ENCODE peak calls at places on chromosomes 5 and 9, in seven cellular contexts. One of them, this sample, is unnamed.

GRCh38 chr9:13144176-13144820 is 135.2 kb downstream of the MPDZ start:
- DNase-seq in NCI-H1436 treated with DMSO at 0.1 percent for 48 hours: no peak
- DNase-seq in NCI-H460: no peak
- DNase-seq in pancreas: no peak
- DNase-seq in posterior cingulate gyrus: no peak
- DNase-seq in coronary artery: no peak
- DNase-seq in astrocyte of the cerebellum: no peak
- DNase-seq in this sample: no peak

GRCh38 chr9:83620841-83621636 is 1.9 kb upstream of the IDNK start:
- DNase-seq in NCI-H1436 treated with DMSO at 0.1 percent for 48 hours: no peak
- DNase-seq in NCI-H460: peak
- DNase-seq in pancreas: no peak
- DNase-seq in posterior cingulate gyrus: no peak
- DNase-seq in coronary artery: no peak
- DNase-seq in astrocyte of the cerebellum: peak
- DNase-seq in this sample: peak

GRCh38 chr5:38434981-38435710 is 121.3 kb downstream of the LIFR start:
- DNase-seq in NCI-H1436 treated with DMSO at 0.1 percent for 48 hours: no peak
- DNase-seq in NCI-H460: no peak
- DNase-seq in pancreas: no peak
- DNase-seq in posterior cingulate gyrus: no peak
- DNase-seq in coronary artery: no peak
- DNase-seq in astrocyte of the cerebellum: no peak
- DNase-seq in this sample: no peak

GRCh38 chr5:1510151-1510561 is 13.6 kb downstream of the LPCAT1 start:
- DNase-seq in NCI-H1436 treated with DMSO at 0.1 percent for 48 hours: no peak
- DNase-seq in NCI-H460: no peak
- DNase-seq in pancreas: peak
- DNase-seq in posterior cingulate gyrus: peak
- DNase-seq in coronary artery: no peak
- DNase-seq in astrocyte of the cerebellum: no peak
- DNase-seq in this sample: peak

GRCh38 chr5:103271570-103272289 is 13.2 kb downstream of the MACIR start:
- DNase-seq in NCI-H1436 treated with DMSO at 0.1 percent for 48 hours: no peak
- DNase-seq in NCI-H460: no peak
- DNase-seq in pancreas: no peak
- DNase-seq in posterior cingulate gyrus: no peak
- DNase-seq in coronary artery: no peak
- DNase-seq in astrocyte of the cerebellum: no peak
- DNase-seq in this sample: no peak

GRCh38 chr5:113776832-113777525 is 263.5 kb downstream of the YTHDC2 start:
- DNase-seq in NCI-H1436 treated with DMSO at 0.1 percent for 48 hours: no peak
- DNase-seq in NCI-H460: peak
- DNase-seq in pancreas: no peak
- DNase-seq in posterior cingulate gyrus: no peak
- DNase-seq in coronary artery: no peak
- DNase-seq in astrocyte of the cerebellum: peak
- DNase-seq in this sample: no peak

GRCh38 chr9:132037470-132037869 is 42.2 kb downstream of the MED27 start:
- DNase-seq in NCI-H1436 treated with DMSO at 0.1 percent for 48 hours: no peak
- DNase-seq in NCI-H460: no peak
- DNase-seq in pancreas: no peak
- DNase-seq in posterior cingulate gyrus: no peak
- DNase-seq in coronary artery: no peak
- DNase-seq in astrocyte of the cerebellum: no peak
- DNase-seq in this sample: no peak

GRCh38 chr5:107466233-107466769 is 204.4 kb downstream of the EFNA5 start:
- DNase-seq in NCI-H1436 treated with DMSO at 0.1 percent for 48 hours: no peak
- DNase-seq in NCI-H460: peak
- DNase-seq in pancreas: no peak
- DNase-seq in posterior cingulate gyrus: peak
- DNase-seq in coronary artery: no peak
- DNase-seq in astrocyte of the cerebellum: peak
- DNase-seq in this sample: no peak

GRCh38 chr5:143527808-143528207 is 124.3 kb upstream of the NR3C1 start:
- DNase-seq in NCI-H1436 treated with DMSO at 0.1 percent for 48 hours: no peak
- DNase-seq in NCI-H460: no peak
- DNase-seq in pancreas: no peak
- DNase-seq in posterior cingulate gyrus: no peak
- DNase-seq in coronary artery: no peak
- DNase-seq in astrocyte of the cerebellum: peak
- DNase-seq in this sample: no peak

GRCh38 chr5:166671818-166672217 is 1619.6 kb upstream of the WWC1 start:
- DNase-seq in NCI-H1436 treated with DMSO at 0.1 percent for 48 hours: no peak
- DNase-seq in NCI-H460: no peak
- DNase-seq in pancreas: no peak
- DNase-seq in posterior cingulate gyrus: no peak
- DNase-seq in coronary artery: no peak
- DNase-seq in astrocyte of the cerebellum: no peak
- DNase-seq in this sample: no peak

GRCh38 chr9:14989811-14990210 is 79.6 kb upstream of the FREM1 start:
- DNase-seq in NCI-H1436 treated with DMSO at 0.1 percent for 48 hours: no peak
- DNase-seq in NCI-H460: no peak
- DNase-seq in pancreas: no peak
- DNase-seq in posterior cingulate gyrus: no peak
- DNase-seq in coronary artery: no peak
- DNase-seq in astrocyte of the cerebellum: no peak
- DNase-seq in this sample: no peak

GRCh38 chr9:14356376-14356775 is 42.4 kb upstream of the NFIB start:
- DNase-seq in NCI-H1436 treated with DMSO at 0.1 percent for 48 hours: no peak
- DNase-seq in NCI-H460: no peak
- DNase-seq in pancreas: no peak
- DNase-seq in posterior cingulate gyrus: no peak
- DNase-seq in coronary artery: no peak
- DNase-seq in astrocyte of the cerebellum: no peak
- DNase-seq in this sample: no peak

GRCh38 chr5:154368041-154368800 is 77.6 kb upstream of the SAP30L start:
- DNase-seq in NCI-H1436 treated with DMSO at 0.1 percent for 48 hours: no peak
- DNase-seq in NCI-H460: peak
- DNase-seq in pancreas: no peak
- DNase-seq in posterior cingulate gyrus: no peak
- DNase-seq in coronary artery: no peak
- DNase-seq in astrocyte of the cerebellum: peak
- DNase-seq in this sample: no peak

GRCh38 chr9:22033012-22033630 is 24.0 kb upstream of the CDKN2B start:
- DNase-seq in NCI-H1436 treated with DMSO at 0.1 percent for 48 hours: no peak
- DNase-seq in NCI-H460: no peak
- DNase-seq in pancreas: no peak
- DNase-seq in posterior cingulate gyrus: no peak
- DNase-seq in coronary artery: no peak
- DNase-seq in astrocyte of the cerebellum: no peak
- DNase-seq in this sample: no peak

GRCh38 chr5:157269165-157269671 is 3.3 kb downstream of the CYFIP2 start:
- DNase-seq in NCI-H1436 treated with DMSO at 0.1 percent for 48 hours: no peak
- DNase-seq in NCI-H460: no peak
- DNase-seq in pancreas: no peak
- DNase-seq in posterior cingulate gyrus: no peak
- DNase-seq in coronary artery: no peak
- DNase-seq in astrocyte of the cerebellum: no peak
- DNase-seq in this sample: no peak

GRCh38 chr9:19431361-19432171 is 22.8 kb downstream of the ACER2 start:
- DNase-seq in NCI-H1436 treated with DMSO at 0.1 percent for 48 hours: no peak
- DNase-seq in NCI-H460: no peak
- DNase-seq in pancreas: no peak
- DNase-seq in posterior cingulate gyrus: no peak
- DNase-seq in coronary artery: peak
- DNase-seq in astrocyte of the cerebellum: no peak
- DNase-seq in this sample: peak

GRCh38 chr9:129355641-129356040 is 177.6 kb upstream of the IER5L start:
- DNase-seq in NCI-H1436 treated with DMSO at 0.1 percent for 48 hours: no peak
- DNase-seq in NCI-H460: no peak
- DNase-seq in pancreas: no peak
- DNase-seq in posterior cingulate gyrus: no peak
- DNase-seq in coronary artery: no peak
- DNase-seq in astrocyte of the cerebellum: no peak
- DNase-seq in this sample: no peak

GRCh38 chr9:88378317-88378716 is 9.9 kb upstream of the SPIN1 start:
- DNase-seq in NCI-H1436 treated with DMSO at 0.1 percent for 48 hours: no peak
- DNase-seq in NCI-H460: no peak
- DNase-seq in pancreas: no peak
- DNase-seq in posterior cingulate gyrus: no peak
- DNase-seq in coronary artery: no peak
- DNase-seq in astrocyte of the cerebellum: no peak
- DNase-seq in this sample: no peak

GRCh38 chr9:117091529-117091928 is 323.3 kb downstream of the ASTN2 start:
- DNase-seq in NCI-H1436 treated with DMSO at 0.1 percent for 48 hours: no peak
- DNase-seq in NCI-H460: no peak
- DNase-seq in pancreas: no peak
- DNase-seq in posterior cingulate gyrus: no peak
- DNase-seq in coronary artery: no peak
- DNase-seq in astrocyte of the cerebellum: no peak
- DNase-seq in this sample: no peak

GRCh38 chr9:86434039-86434726 is 80.0 kb upstream of the TUT7 start:
- DNase-seq in NCI-H1436 treated with DMSO at 0.1 percent for 48 hours: no peak
- DNase-seq in NCI-H460: peak
- DNase-seq in pancreas: no peak
- DNase-seq in posterior cingulate gyrus: no peak
- DNase-seq in coronary artery: no peak
- DNase-seq in astrocyte of the cerebellum: peak
- DNase-seq in this sample: no peak

GRCh38 chr5:43973318-43973717 is 370.3 kb downstream of the NNT start:
- DNase-seq in NCI-H1436 treated with DMSO at 0.1 percent for 48 hours: no peak
- DNase-seq in NCI-H460: no peak
- DNase-seq in pancreas: no peak
- DNase-seq in posterior cingulate gyrus: no peak
- DNase-seq in coronary artery: no peak
- DNase-seq in astrocyte of the cerebellum: no peak
- DNase-seq in this sample: no peak

GRCh38 chr9:78122631-78123030 is 91.0 kb upstream of the GNAQ start:
- DNase-seq in NCI-H1436 treated with DMSO at 0.1 percent for 48 hours: no peak
- DNase-seq in NCI-H460: no peak
- DNase-seq in pancreas: no peak
- DNase-seq in posterior cingulate gyrus: no peak
- DNase-seq in coronary artery: no peak
- DNase-seq in astrocyte of the cerebellum: no peak
- DNase-seq in this sample: no peak

GRCh38 chr9:93593144-93593655 is 16.8 kb downstream of the PHF2 start:
- DNase-seq in NCI-H1436 treated with DMSO at 0.1 percent for 48 hours: no peak
- DNase-seq in NCI-H460: no peak
- DNase-seq in pancreas: no peak
- DNase-seq in posterior cingulate gyrus: peak
- DNase-seq in coronary artery: peak
- DNase-seq in astrocyte of the cerebellum: no peak
- DNase-seq in this sample: no peak

GRCh38 chr9:129456549-129457324 is 164.2 kb downstream of the C9orf50 start:
- DNase-seq in NCI-H1436 treated with DMSO at 0.1 percent for 48 hours: no peak
- DNase-seq in NCI-H460: no peak
- DNase-seq in pancreas: no peak
- DNase-seq in posterior cingulate gyrus: no peak
- DNase-seq in coronary artery: no peak
- DNase-seq in astrocyte of the cerebellum: no peak
- DNase-seq in this sample: no peak

GRCh38 chr9:116151966-116152381 is 1.6 kb upstream of the PAPPA start:
- DNase-seq in NCI-H1436 treated with DMSO at 0.1 percent for 48 hours: no peak
- DNase-seq in NCI-H460: peak
- DNase-seq in pancreas: no peak
- DNase-seq in posterior cingulate gyrus: no peak
- DNase-seq in coronary artery: no peak
- DNase-seq in astrocyte of the cerebellum: no peak
- DNase-seq in this sample: no peak

GRCh38 chr9:123528521-123528920 is 172.5 kb downstream of the CRB2 start:
- DNase-seq in NCI-H1436 treated with DMSO at 0.1 percent for 48 hours: no peak
- DNase-seq in NCI-H460: no peak
- DNase-seq in pancreas: no peak
- DNase-seq in posterior cingulate gyrus: no peak
- DNase-seq in coronary artery: no peak
- DNase-seq in astrocyte of the cerebellum: no peak
- DNase-seq in this sample: no peak

GRCh38 chr9:127380479-127380878 is 16.5 kb upstream of the SLC2A8 start:
- DNase-seq in NCI-H1436 treated with DMSO at 0.1 percent for 48 hours: no peak
- DNase-seq in NCI-H460: no peak
- DNase-seq in pancreas: no peak
- DNase-seq in posterior cingulate gyrus: no peak
- DNase-seq in coronary artery: no peak
- DNase-seq in astrocyte of the cerebellum: no peak
- DNase-seq in this sample: no peak

GRCh38 chr5:105238561-105238960 is 1676.0 kb upstream of the NUDT12 start:
- DNase-seq in NCI-H1436 treated with DMSO at 0.1 percent for 48 hours: no peak
- DNase-seq in NCI-H460: no peak
- DNase-seq in pancreas: no peak
- DNase-seq in posterior cingulate gyrus: no peak
- DNase-seq in coronary artery: no peak
- DNase-seq in astrocyte of the cerebellum: no peak
- DNase-seq in this sample: no peak

GRCh38 chr5:133847886-133848285 is 120.5 kb downstream of the C5orf15 start:
- DNase-seq in NCI-H1436 treated with DMSO at 0.1 percent for 48 hours: no peak
- DNase-seq in NCI-H460: no peak
- DNase-seq in pancreas: no peak
- DNase-seq in posterior cingulate gyrus: no peak
- DNase-seq in coronary artery: peak
- DNase-seq in astrocyte of the cerebellum: no peak
- DNase-seq in this sample: no peak

GRCh38 chr9:128684325-128685021 is 4.5 kb upstream of the SET start:
- DNase-seq in NCI-H1436 treated with DMSO at 0.1 percent for 48 hours: no peak
- DNase-seq in NCI-H460: peak
- DNase-seq in pancreas: peak
- DNase-seq in posterior cingulate gyrus: peak
- DNase-seq in coronary artery: no peak
- DNase-seq in astrocyte of the cerebellum: peak
- DNase-seq in this sample: peak

GRCh38 chr5:96070625-96071246 is 109.1 kb upstream of the ELL2 start:
- DNase-seq in NCI-H1436 treated with DMSO at 0.1 percent for 48 hours: no peak
- DNase-seq in NCI-H460: no peak
- DNase-seq in pancreas: no peak
- DNase-seq in posterior cingulate gyrus: no peak
- DNase-seq in coronary artery: no peak
- DNase-seq in astrocyte of the cerebellum: no peak
- DNase-seq in this sample: no peak

GRCh38 chr9:110133608-110134214 is 74.2 kb downstream of the C9orf152 start:
- DNase-seq in NCI-H1436 treated with DMSO at 0.1 percent for 48 hours: no peak
- DNase-seq in NCI-H460: no peak
- DNase-seq in pancreas: no peak
- DNase-seq in posterior cingulate gyrus: no peak
- DNase-seq in coronary artery: no peak
- DNase-seq in astrocyte of the cerebellum: peak
- DNase-seq in this sample: no peak

GRCh38 chr5:138241688-138242547 is 28.8 kb upstream of the CDC23 start:
- DNase-seq in NCI-H1436 treated with DMSO at 0.1 percent for 48 hours: no peak
- DNase-seq in NCI-H460: no peak
- DNase-seq in pancreas: peak
- DNase-seq in posterior cingulate gyrus: no peak
- DNase-seq in coronary artery: no peak
- DNase-seq in astrocyte of the cerebellum: no peak
- DNase-seq in this sample: peak

GRCh38 chr5:126659805-126660483 is 59.2 kb downstream of the PHAX start:
- DNase-seq in NCI-H1436 treated with DMSO at 0.1 percent for 48 hours: no peak
- DNase-seq in NCI-H460: no peak
- DNase-seq in pancreas: no peak
- DNase-seq in posterior cingulate gyrus: no peak
- DNase-seq in coronary artery: no peak
- DNase-seq in astrocyte of the cerebellum: no peak
- DNase-seq in this sample: no peak

GRCh38 chr9:89678394-89679005 is 73.7 kb downstream of the GADD45G start:
- DNase-seq in NCI-H1436 treated with DMSO at 0.1 percent for 48 hours: peak
- DNase-seq in NCI-H460: no peak
- DNase-seq in pancreas: no peak
- DNase-seq in posterior cingulate gyrus: no peak
- DNase-seq in coronary artery: no peak
- DNase-seq in astrocyte of the cerebellum: no peak
- DNase-seq in this sample: no peak